ENCODE peak calls at places on chromosome 13, in six cellular contexts. One of them, this sample, is unnamed.

GRCh38 chr13:78787189-78787588 is 128.2 kb upstream of the OBI1 start:
- DNase-seq in hepatocyte: no peak
- DNase-seq in PC-3: no peak
- DNase-seq in HCT116: no peak
- DNase-seq in SK-N-SH: no peak
- DNase-seq in OCI-LY7: no peak
- DNase-seq in this sample: no peak

GRCh38 chr13:23570099-23570926 is at the start of gene TNFRSF19:
- DNase-seq in hepatocyte: peak; percentile 64
- DNase-seq in PC-3: peak; percentile 35
- DNase-seq in HCT116: no peak
- DNase-seq in SK-N-SH: peak; percentile 80
- DNase-seq in OCI-LY7: no peak
- DNase-seq in this sample: no peak

GRCh38 chr13:73168993-73169401 is 110.2 kb downstream of the KLF5 start:
- DNase-seq in hepatocyte: no peak
- DNase-seq in PC-3: peak; percentile 17
- DNase-seq in HCT116: no peak
- DNase-seq in SK-N-SH: no peak
- DNase-seq in OCI-LY7: no peak
- DNase-seq in this sample: no peak

GRCh38 chr13:30880151-30880551 is 25.9 kb upstream of the MEDAG start:
- DNase-seq in hepatocyte: no peak
- DNase-seq in PC-3: no peak
- DNase-seq in HCT116: no peak
- DNase-seq in SK-N-SH: no peak
- DNase-seq in OCI-LY7: no peak
- DNase-seq in this sample: no peak

GRCh38 chr13:102580552-102581169 is 16.1 kb upstream of the TPP2 start:
- DNase-seq in hepatocyte: peak; percentile 82
- DNase-seq in PC-3: peak; percentile 78
- DNase-seq in HCT116: peak; percentile 68
- DNase-seq in SK-N-SH: peak; percentile 54
- DNase-seq in OCI-LY7: peak; percentile 59
- DNase-seq in this sample: peak; percentile 23

GRCh38 chr13:85798999-85799646 is at the start of gene SLITRK6:
- DNase-seq in hepatocyte: peak; percentile 75
- DNase-seq in PC-3: peak; percentile 93
- DNase-seq in HCT116: peak; percentile 15
- DNase-seq in SK-N-SH: peak; percentile 9
- DNase-seq in OCI-LY7: no peak
- DNase-seq in this sample: peak; percentile 50

GRCh38 chr13:79525051-79525450 is 44.1 kb downstream of the NDFIP2 start:
- DNase-seq in hepatocyte: no peak
- DNase-seq in PC-3: no peak
- DNase-seq in HCT116: no peak
- DNase-seq in SK-N-SH: no peak
- DNase-seq in OCI-LY7: no peak
- DNase-seq in this sample: no peak

GRCh38 chr13:32264407-32264806 is 50.8 kb downstream of the ZAR1L start:
- DNase-seq in hepatocyte: no peak
- DNase-seq in PC-3: peak; percentile 30
- DNase-seq in HCT116: no peak
- DNase-seq in SK-N-SH: no peak
- DNase-seq in OCI-LY7: no peak
- DNase-seq in this sample: no peak

GRCh38 chr13:51243832-51244231 is 21.6 kb downstream of the FAM124A start:
- DNase-seq in hepatocyte: no peak
- DNase-seq in PC-3: no peak
- DNase-seq in HCT116: no peak
- DNase-seq in SK-N-SH: no peak
- DNase-seq in OCI-LY7: no peak
- DNase-seq in this sample: no peak

GRCh38 chr13:51818771-51819511 is 15.0 kb upstream of the DHRS12 start:
- DNase-seq in hepatocyte: no peak
- DNase-seq in PC-3: no peak
- DNase-seq in HCT116: no peak
- DNase-seq in SK-N-SH: no peak
- DNase-seq in OCI-LY7: no peak
- DNase-seq in this sample: no peak

GRCh38 chr13:108777421-108778420 is 148.3 kb downstream of the MYO16 start:
- DNase-seq in hepatocyte: peak; percentile 19
- DNase-seq in PC-3: peak; percentile 85
- DNase-seq in HCT116: peak; percentile 61
- DNase-seq in SK-N-SH: no peak
- DNase-seq in OCI-LY7: no peak
- DNase-seq in this sample: peak; percentile 75

GRCh38 chr13:39876258-39876657 is 220.8 kb downstream of the COG6 start:
- DNase-seq in hepatocyte: no peak
- DNase-seq in PC-3: peak; percentile 61
- DNase-seq in HCT116: no peak
- DNase-seq in SK-N-SH: no peak
- DNase-seq in OCI-LY7: no peak
- DNase-seq in this sample: no peak

GRCh38 chr13:33260168-33261098 is 25.1 kb downstream of the STARD13 start:
- DNase-seq in hepatocyte: peak; percentile 37
- DNase-seq in PC-3: no peak
- DNase-seq in HCT116: peak; percentile 8
- DNase-seq in SK-N-SH: no peak
- DNase-seq in OCI-LY7: no peak
- DNase-seq in this sample: no peak

GRCh38 chr13:44768775-44769578 is 192.8 kb upstream of the TSC22D1 start:
- DNase-seq in hepatocyte: peak; percentile 35
- DNase-seq in PC-3: peak; percentile 40
- DNase-seq in HCT116: no peak
- DNase-seq in SK-N-SH: no peak
- DNase-seq in OCI-LY7: no peak
- DNase-seq in this sample: no peak

GRCh38 chr13:48653074-48654054 is at the start of gene CYSLTR2:
- DNase-seq in hepatocyte: peak; percentile 55
- DNase-seq in PC-3: no peak
- DNase-seq in HCT116: no peak
- DNase-seq in SK-N-SH: peak; percentile 32
- DNase-seq in OCI-LY7: no peak
- DNase-seq in this sample: no peak

GRCh38 chr13:33676700-33677048 is 141.3 kb upstream of the RFC3 start:
- DNase-seq in hepatocyte: peak; percentile 38
- DNase-seq in PC-3: peak; percentile 65
- DNase-seq in HCT116: no peak
- DNase-seq in SK-N-SH: peak; percentile 66
- DNase-seq in OCI-LY7: peak; percentile 37
- DNase-seq in this sample: no peak

GRCh38 chr13:32232263-32232662 is 82.9 kb downstream of the ZAR1L start:
- DNase-seq in hepatocyte: no peak
- DNase-seq in PC-3: no peak
- DNase-seq in HCT116: no peak
- DNase-seq in SK-N-SH: no peak
- DNase-seq in OCI-LY7: no peak
- DNase-seq in this sample: no peak

GRCh38 chr13:48273346-48273745 is 30.2 kb upstream of the RB1 start:
- DNase-seq in hepatocyte: no peak
- DNase-seq in PC-3: no peak
- DNase-seq in HCT116: no peak
- DNase-seq in SK-N-SH: no peak
- DNase-seq in OCI-LY7: no peak
- DNase-seq in this sample: no peak

GRCh38 chr13:43304945-43305344 is 281.6 kb downstream of the DNAJC15 start:
- DNase-seq in hepatocyte: no peak
- DNase-seq in PC-3: no peak
- DNase-seq in HCT116: no peak
- DNase-seq in SK-N-SH: peak; percentile 18
- DNase-seq in OCI-LY7: no peak
- DNase-seq in this sample: no peak

GRCh38 chr13:43305416-43305815 is 282.0 kb downstream of the DNAJC15 start:
- DNase-seq in hepatocyte: no peak
- DNase-seq in PC-3: peak; percentile 56
- DNase-seq in HCT116: no peak
- DNase-seq in SK-N-SH: no peak
- DNase-seq in OCI-LY7: no peak
- DNase-seq in this sample: no peak

GRCh38 chr13:43303040-43303729 is 279.8 kb downstream of the DNAJC15 start:
- DNase-seq in hepatocyte: peak; percentile 83
- DNase-seq in PC-3: peak; percentile 50
- DNase-seq in HCT116: no peak
- DNase-seq in SK-N-SH: peak; percentile 79
- DNase-seq in OCI-LY7: peak; percentile 19
- DNase-seq in this sample: peak; percentile 39

GRCh38 chr13:43306364-43306763 is 283.0 kb downstream of the DNAJC15 start:
- DNase-seq in hepatocyte: no peak
- DNase-seq in PC-3: no peak
- DNase-seq in HCT116: no peak
- DNase-seq in SK-N-SH: no peak
- DNase-seq in OCI-LY7: no peak
- DNase-seq in this sample: no peak

DNA sequence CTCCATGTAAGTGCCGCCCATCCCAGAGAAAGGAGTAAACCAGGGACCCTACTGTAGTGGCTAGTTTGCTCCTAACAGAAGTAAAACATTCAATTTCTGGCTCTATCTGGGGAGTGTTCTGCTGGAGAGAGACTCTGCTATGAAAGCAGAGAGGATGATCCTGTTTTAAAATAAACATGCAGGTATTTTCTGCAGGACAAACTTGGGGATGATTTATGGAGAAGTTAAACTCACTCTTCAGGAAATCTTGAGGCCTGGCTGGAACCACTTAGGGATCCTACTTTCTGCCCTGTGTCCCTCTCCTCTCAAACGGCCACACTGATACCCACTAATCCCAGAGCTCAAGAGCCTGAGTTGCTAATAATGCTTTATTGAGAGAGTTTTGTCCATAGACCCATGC is 281.1 kb downstream of the DNAJC15 start:
- DNase-seq in hepatocyte: no peak
- DNase-seq in PC-3: no peak
- DNase-seq in HCT116: no peak
- DNase-seq in SK-N-SH: no peak
- DNase-seq in OCI-LY7: no peak
- DNase-seq in this sample: no peak
- H3K36me3 ChIP-seq in hepatocyte: no peaks in the 10 kb centered on the region
- H3K36me3 ChIP-seq in PC-3: no peaks in the 10 kb centered on the region
- H3K36me3 ChIP-seq in HCT116: no peaks in the 10 kb centered on the region
- H3K36me3 ChIP-seq in SK-N-SH: no peaks in the 10 kb centered on the region
- H3K36me3 ChIP-seq in OCI-LY7: no peaks in the 10 kb centered on the region
- H3K36me3 ChIP-seq in this sample: no peaks in the 10 kb centered on the region

DNA sequence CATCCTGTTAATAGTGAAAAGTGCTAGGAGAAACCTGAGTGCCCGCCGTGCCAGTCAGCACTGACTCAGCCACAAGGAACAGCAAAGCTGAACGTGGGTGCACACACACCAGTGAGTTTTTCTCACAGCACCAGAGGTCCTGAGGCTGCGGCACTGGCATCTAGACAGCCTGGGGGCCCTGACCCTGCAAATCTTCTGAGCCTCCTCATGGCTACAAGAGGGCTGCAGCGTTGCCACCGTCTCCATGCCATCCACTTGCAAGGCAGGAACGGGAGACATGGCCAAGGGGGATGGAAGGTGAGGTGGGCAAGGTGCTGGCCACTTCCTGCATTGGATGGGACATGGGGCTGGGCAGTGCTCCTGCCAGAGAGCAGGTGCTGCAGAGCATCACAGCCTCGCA is 211.2 kb upstream of the SOX1 start:
- DNase-seq in hepatocyte: no peak
- DNase-seq in PC-3: no peak
- DNase-seq in HCT116: no peak
- DNase-seq in SK-N-SH: no peak
- DNase-seq in OCI-LY7: no peak
- DNase-seq in this sample: no peak
- H3K9me2 ChIP-seq in hepatocyte: no peaks in the 10 kb centered on the region
- H3K9me2 ChIP-seq in PC-3: no peaks in the 10 kb centered on the region
- H3K9me2 ChIP-seq in HCT116: no peaks in the 10 kb centered on the region
- H3K9me2 ChIP-seq in SK-N-SH: no peaks in the 10 kb centered on the region
- H3K9me2 ChIP-seq in OCI-LY7: no peaks in the 10 kb centered on the region
- H3K9me2 ChIP-seq in this sample: no peaks in the 10 kb centered on the region

GRCh38 chr13:99505814-99506269 is 4.6 kb downstream of the TM9SF2 start:
- DNase-seq in hepatocyte: no peak
- DNase-seq in PC-3: peak; percentile 50
- DNase-seq in HCT116: no peak
- DNase-seq in SK-N-SH: peak; percentile 20
- DNase-seq in OCI-LY7: no peak
- DNase-seq in this sample: no peak
- TF ChIP-seq CTCF in hepatocyte: peak; percentile 51
- TF ChIP-seq CTCF in PC-3: peak; percentile 64
- TF ChIP-seq CTCF in HCT116: no peak
- TF ChIP-seq CTCF in SK-N-SH: peak; percentile 69
- TF ChIP-seq CTCF in OCI-LY7: peak; percentile 73
- TF ChIP-seq CTCF in this sample: peak; percentile 72

DNA sequence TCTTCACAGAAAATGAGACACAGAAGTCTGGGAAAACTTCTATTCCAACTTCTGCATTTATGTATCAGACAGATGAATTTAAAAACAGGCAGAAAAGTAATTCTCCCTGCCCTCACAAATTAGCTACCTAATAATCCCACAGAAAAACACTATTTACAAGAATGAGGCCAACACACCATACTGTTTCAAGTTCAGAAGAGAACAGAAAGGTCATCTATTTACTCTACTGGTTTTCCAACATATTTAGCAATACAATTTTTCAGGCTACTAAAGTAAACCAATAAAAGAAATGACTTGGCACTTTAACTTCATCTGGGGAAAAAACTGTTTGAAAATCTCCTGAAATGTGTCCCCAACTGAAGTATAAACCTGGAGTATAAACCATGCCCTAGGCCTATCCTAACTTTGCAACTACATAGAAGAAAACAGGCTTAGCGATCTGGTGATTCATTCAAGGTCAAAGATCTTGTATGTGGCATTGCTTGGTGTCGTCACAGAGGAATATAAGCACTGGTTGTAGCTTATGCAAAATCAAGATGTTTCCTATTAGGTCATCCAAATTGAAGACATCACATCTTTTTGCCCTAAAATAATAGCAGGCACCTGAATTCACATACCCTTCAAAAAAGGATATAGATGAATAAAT is 20.1 kb upstream of the EBPL start:
- DNase-seq in hepatocyte: peak; percentile 26
- DNase-seq in PC-3: peak; percentile 43
- DNase-seq in HCT116: no peak
- DNase-seq in SK-N-SH: no peak
- DNase-seq in OCI-LY7: no peak
- DNase-seq in this sample: peak; percentile 50
- H3K36me3 ChIP-seq in hepatocyte: no peaks in the 10 kb centered on the region
- H3K36me3 ChIP-seq in PC-3: peaks cover 16% of the 10 kb centered on the region
- H3K36me3 ChIP-seq in HCT116: peaks cover 13% of the 10 kb centered on the region
- H3K36me3 ChIP-seq in SK-N-SH: peaks cover 79% of the 10 kb centered on the region
- H3K36me3 ChIP-seq in OCI-LY7: peaks cover 87% of the 10 kb centered on the region
- H3K36me3 ChIP-seq in this sample: peaks cover 18% of the 10 kb centered on the region

GRCh38 chr13:35879111-35879510 is 252.1 kb downstream of the DCLK1 start:
- DNase-seq in hepatocyte: no peak
- DNase-seq in PC-3: no peak
- DNase-seq in HCT116: no peak
- DNase-seq in SK-N-SH: no peak
- DNase-seq in OCI-LY7: no peak
- DNase-seq in this sample: no peak
- H3K9me2 ChIP-seq in hepatocyte: no peaks in the 10 kb centered on the region
- H3K9me2 ChIP-seq in PC-3: no peaks in the 10 kb centered on the region
- H3K9me2 ChIP-seq in HCT116: no peaks in the 10 kb centered on the region
- H3K9me2 ChIP-seq in SK-N-SH: no peaks in the 10 kb centered on the region
- H3K9me2 ChIP-seq in OCI-LY7: no peaks in the 10 kb centered on the region
- H3K9me2 ChIP-seq in this sample: no peaks in the 10 kb centered on the region

GRCh38 chr13:40974460-40975407 is 44.4 kb downstream of the ELF1 start:
- DNase-seq in hepatocyte: peak; percentile 58
- DNase-seq in PC-3: peak; percentile 37
- DNase-seq in HCT116: peak; percentile 23
- DNase-seq in SK-N-SH: no peak
- DNase-seq in OCI-LY7: peak; percentile 78
- DNase-seq in this sample: no peak
- TF ChIP-seq CTCF in hepatocyte: peak; percentile 48
- TF ChIP-seq CTCF in PC-3: peak; percentile 61
- TF ChIP-seq CTCF in HCT116: peak; percentile 25
- TF ChIP-seq CTCF in SK-N-SH: peak; percentile 43
- TF ChIP-seq CTCF in OCI-LY7: peak; percentile 86
- TF ChIP-seq CTCF in this sample: peak; percentile 37